ENCODE peak calls at places on chromosomes 1 and 21, in nine cellular contexts. U, M, K, S, T, C, B, L and J are unnamed samples.

GRCh38 chr1:59007820-59008598 is 224.2 kb upstream of the JUN start:
- DNase-seq in U (no peak), M (no peak), K (no peak), S (peak), T (no peak), C (peak), B (no peak), L (peak), J (no peak)

GRCh38 chr21:45089964-45090363 is 15.6 kb downstream of the ADARB1 start:
- DNase-seq in U (no peak), M (no peak), K (no peak), S (no peak), T (no peak), C (no peak), B (no peak), L (no peak), J (no peak)

GRCh38 chr1:21174230-21174629 is 2.5 kb downstream of the EIF4G3 start:
- DNase-seq in U (no peak), M (no peak), K (no peak), S (no peak), T (no peak), C (peak), B (no peak), L (no peak), J (no peak)

GRCh38 chr1:166133276-166133841 is 33.4 kb downstream of the FAM78B start:
- DNase-seq in U (peak), M (peak), K (peak), S (no peak), T (no peak), C (no peak), B (peak), L (no peak), J (no peak)

GRCh38 chr21:45940091-45940490 is 41.5 kb upstream of the COL6A1 start:
- DNase-seq in U (no peak), M (no peak), K (no peak), S (no peak), T (no peak), C (no peak), B (no peak), L (no peak), J (no peak)

GRCh38 chr1:245790441-245790840 is 635.7 kb downstream of the KIF26B start:
- DNase-seq in U (no peak), M (no peak), K (no peak), S (no peak), T (no peak), C (peak), B (no peak), L (peak), J (no peak)

GRCh38 chr1:100448371-100448770 is 89.6 kb upstream of the GPR88 start:
- DNase-seq in U (no peak), M (no peak), K (no peak), S (no peak), T (no peak), C (no peak), B (no peak), L (no peak), J (no peak)

GRCh38 chr1:211327341-211327921 is 798 bp downstream of the TRAF5 start:
- DNase-seq in U (peak), M (no peak), K (peak), S (peak), T (peak), C (peak), B (peak), L (peak), J (no peak)

GRCh38 chr1:79369091-79369490 is 362.6 kb upstream of the ADGRL4 start:
- DNase-seq in U (no peak), M (no peak), K (no peak), S (no peak), T (no peak), C (peak), B (no peak), L (no peak), J (no peak)

GRCh38 chr1:211549092-211549749 is 29.7 kb downstream of the SLC30A1 start:
- DNase-seq in U (no peak), M (no peak), K (no peak), S (peak), T (no peak), C (no peak), B (no peak), L (no peak), J (no peak)

GRCh38 chr1:54681396-54681795 is 34.3 kb upstream of the TTC4 start:
- DNase-seq in U (peak), M (no peak), K (peak), S (no peak), T (peak), C (peak), B (peak), L (peak), J (no peak)

GRCh38 chr21:33558777-33559421 is 16.1 kb downstream of the SON start:
- DNase-seq in U (no peak), M (no peak), K (no peak), S (no peak), T (no peak), C (no peak), B (no peak), L (no peak), J (no peak)

GRCh38 chr1:12019858-12020509 is 686 bp downstream of the MIIP start:
- DNase-seq in U (no peak), M (no peak), K (peak), S (no peak), T (no peak), C (peak), B (peak), L (peak), J (no peak)

GRCh38 chr1:24694380-24694843 is 50.8 kb upstream of the CLIC4 start:
- DNase-seq in U (no peak), M (no peak), K (no peak), S (no peak), T (peak), C (peak), B (no peak), L (peak), J (no peak)

GRCh38 chr1:153293847-153294246 is 18.9 kb downstream of the PGLYRP3 start:
- DNase-seq in U (no peak), M (no peak), K (no peak), S (no peak), T (no peak), C (no peak), B (no peak), L (no peak), J (no peak)

GRCh38 chr1:96464991-96465875 is 256.4 kb upstream of the PTBP2 start:
- DNase-seq in U (no peak), M (no peak), K (no peak), S (no peak), T (no peak), C (no peak), B (no peak), L (no peak), J (no peak)

GRCh38 chr1:66723985-66724384 is 28.3 kb upstream of the DYNLT5 start:
- DNase-seq in U (no peak), M (no peak), K (no peak), S (no peak), T (no peak), C (peak), B (no peak), L (peak), J (no peak)

GRCh38 chr21:43277481-43278351 is 108.9 kb downstream of the CRYAA start:
- DNase-seq in U (peak), M (no peak), K (no peak), S (no peak), T (no peak), C (no peak), B (no peak), L (no peak), J (no peak)

GRCh38 chr1:237799762-237800474 is 90.8 kb downstream of the ZP4 start:
- DNase-seq in U (peak), M (no peak), K (peak), S (peak), T (peak), C (peak), B (peak), L (no peak), J (no peak)

GRCh38 chr1:114278911-114279310 is 125.2 kb upstream of the SYT6 start:
- DNase-seq in U (no peak), M (no peak), K (no peak), S (no peak), T (no peak), C (no peak), B (no peak), L (no peak), J (no peak)

GRCh38 chr1:229342305-229342901 is 444 bp downstream of the CCSAP start:
- DNase-seq in U (peak), M (peak), K (peak), S (peak), T (peak), C (peak), B (peak), L (peak), J (peak)

GRCh38 chr1:216723274-216723780 is at the start of gene ESRRG:
- DNase-seq in U (peak), M (no peak), K (peak), S (peak), T (peak), C (no peak), B (no peak), L (peak), J (no peak)

GRCh38 chr1:243841507-243841906 is 8.5 kb downstream of the AKT3 start:
- DNase-seq in U (no peak), M (no peak), K (no peak), S (no peak), T (no peak), C (peak), B (no peak), L (peak), J (no peak)

GRCh38 chr1:25996966-25997758 is 701 bp downstream of the PAFAH2 start:
- DNase-seq in U (no peak), M (no peak), K (no peak), S (no peak), T (peak), C (peak), B (peak), L (peak), J (no peak)

GRCh38 chr1:234898455-234899033 is 230.1 kb downstream of the TOMM20 start:
- DNase-seq in U (no peak), M (no peak), K (no peak), S (no peak), T (no peak), C (no peak), B (no peak), L (no peak), J (no peak)

GRCh38 chr1:96313216-96313615 is 408.4 kb upstream of the PTBP2 start:
- DNase-seq in U (no peak), M (no peak), K (no peak), S (no peak), T (no peak), C (peak), B (peak), L (peak), J (no peak)

GRCh38 chr1:59015708-59016107 is 231.9 kb upstream of the JUN start:
- DNase-seq in U (no peak), M (no peak), K (no peak), S (no peak), T (peak), C (peak), B (peak), L (peak), J (peak)

GRCh38 chr1:235883261-235883927 is 16.7 kb upstream of the LYST start:
- DNase-seq in U (no peak), M (no peak), K (no peak), S (no peak), T (peak), C (peak), B (peak), L (peak), J (no peak)

GRCh38 chr1:114695430-114696093 is at the start of gene AMPD1:
- DNase-seq in U (no peak), M (no peak), K (no peak), S (no peak), T (no peak), C (peak), B (peak), L (peak), J (no peak)

GRCh38 chr1:24505816-24506215 is 3.2 kb downstream of the RCAN3 start:
- DNase-seq in U (no peak), M (no peak), K (no peak), S (no peak), T (no peak), C (no peak), B (no peak), L (no peak), J (no peak)

GRCh38 chr1:63703661-63704060 is 70.2 kb upstream of the ROR1 start:
- DNase-seq in U (no peak), M (no peak), K (no peak), S (no peak), T (no peak), C (no peak), B (no peak), L (no peak), J (no peak)

GRCh38 chr1:91874167-91874566 is 11.8 kb downstream of the TGFBR3 start:
- DNase-seq in U (no peak), M (no peak), K (no peak), S (no peak), T (no peak), C (no peak), B (no peak), L (no peak), J (no peak)

GRCh38 chr1:91871994-91872393 is 14.0 kb downstream of the TGFBR3 start:
- DNase-seq in U (no peak), M (no peak), K (no peak), S (no peak), T (no peak), C (peak), B (peak), L (peak), J (no peak)

GRCh38 chr1:91870322-91870721 is 15.6 kb downstream of the TGFBR3 start:
- DNase-seq in U (no peak), M (no peak), K (no peak), S (no peak), T (no peak), C (no peak), B (no peak), L (no peak), J (no peak)

GRCh38 chr1:91876040-91876470 is 9.9 kb downstream of the TGFBR3 start:
- DNase-seq in U (no peak), M (no peak), K (no peak), S (no peak), T (no peak), C (no peak), B (no peak), L (no peak), J (no peak)

GRCh38 chr1:91872560-91873081 is 13.3 kb downstream of the TGFBR3 start:
- DNase-seq in U (no peak), M (no peak), K (no peak), S (no peak), T (no peak), C (peak), B (peak), L (peak), J (no peak)
- H3K4me2 ChIP-seq in U (peak), M (peak), K (no peak), S (no peak), T (peak), C (peak), B (peak), L (peak), J (peak)

GRCh38 chr1:56534252-56534651 is 45.1 kb downstream of the PLPP3 start:
- DNase-seq in U (no peak), M (no peak), K (no peak), S (no peak), T (no peak), C (no peak), B (no peak), L (no peak), J (no peak)
- H3K27ac ChIP-seq in U (no peak), M (no peak), K (peak), S (peak), T (no peak), C (no peak), B (no peak), L (no peak), J (no peak)

GRCh38 chr1:198734323-198735008 is 95.6 kb downstream of the PTPRC start:
- DNase-seq in U (no peak), M (no peak), K (no peak), S (no peak), T (no peak), C (no peak), B (no peak), L (no peak), J (no peak)
- H3K4me2 ChIP-seq in U (no peak), M (peak), K (no peak), S (no peak), T (no peak), C (no peak), B (no peak), L (no peak), J (no peak)

DNA sequence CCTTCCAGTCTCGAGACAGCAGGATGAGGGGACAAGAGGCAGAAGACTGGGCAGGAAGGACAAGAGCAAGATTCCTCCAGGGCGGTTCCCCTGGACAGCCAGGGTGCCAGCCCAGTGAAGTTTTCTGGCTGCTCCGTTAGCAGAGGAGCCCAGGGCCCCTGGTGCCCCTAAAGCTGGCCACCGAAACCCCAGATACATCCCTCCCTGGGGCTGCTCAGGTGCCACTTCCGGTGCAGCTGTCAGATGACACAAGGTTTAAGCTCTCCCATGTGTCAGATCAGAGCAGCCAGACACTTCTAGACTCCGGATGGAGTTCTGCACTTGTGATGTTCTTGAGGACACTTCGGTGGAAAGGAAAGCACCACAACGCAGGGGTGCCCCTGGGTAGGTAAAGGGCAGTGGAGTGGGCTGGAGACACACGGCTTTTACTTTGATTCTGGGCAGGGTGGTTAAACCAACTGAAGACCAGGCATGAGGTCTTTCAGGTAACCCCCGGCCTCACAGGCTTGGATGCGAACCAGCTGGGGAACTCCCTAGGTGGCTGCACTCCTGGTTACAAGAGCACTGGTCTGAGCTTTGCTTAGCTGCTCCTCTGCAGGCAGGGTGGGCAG is 85.7 kb downstream of the ITPKB start:
- DNase-seq in U (no peak), M (no peak), K (no peak), S (no peak), T (no peak), C (no peak), B (no peak), L (no peak), J (no peak)
- H3K27ac ChIP-seq in U (peak), M (no peak), K (peak), S (no peak), T (no peak), C (no peak), B (no peak), L (peak), J (no peak)

GRCh38 chr1:169109561-169110134 is 3.2 kb downstream of the ATP1B1 start:
- DNase-seq in U (peak), M (peak), K (peak), S (no peak), T (peak), C (no peak), B (peak), L (peak), J (no peak)
- H3K4me2 ChIP-seq in U (peak), M (peak), K (peak), S (peak), T (peak), C (no peak), B (peak), L (peak), J (peak)

GRCh38 chr1:7266561-7266960 is 481.3 kb downstream of the CAMTA1 start:
- DNase-seq in U (no peak), M (no peak), K (no peak), S (no peak), T (no peak), C (no peak), B (no peak), L (no peak), J (no peak)
- H3K27ac ChIP-seq in U (no peak), M (peak), K (no peak), S (no peak), T (peak), C (peak), B (peak), L (peak), J (peak)